ENCODE peak calls at places on chromosome 20, in eight cellular contexts. G is neuronal stem cell; O is left lung; T is cardiac muscle cell; Z is IMR-90; C is CD8-positive, alpha-beta memory T cell; A is upper lobe of right lung; X is CD4-positive, CD25-positive, alpha-beta regulatory T cell. M is an unnamed sample.

GRCh38 chr20:24723953-24724352 is 225.1 kb upstream of the CST7 start:
- DNase-seq in O (no peak), G (no peak), Z (no peak), X (no peak), C (no peak), T (no peak), A (no peak), M (no peak)

GRCh38 chr20:57455386-57455785 is 64.2 kb downstream of the RBM38 start:
- DNase-seq in X (no peak), G (no peak), C (no peak), A (no peak), T (no peak), Z (no peak), O (no peak), M (no peak)

GRCh38 chr20:51930775-51931174 is 128.5 kb upstream of the SALL4 start:
- DNase-seq in G (no peak), C (no peak), A (no peak), Z (peak; percentile 68), O (no peak), X (no peak), T (peak; percentile 90), M (no peak)

GRCh38 chr20:43800186-43800585 is 73.4 kb upstream of the GTSF1L start:
- DNase-seq in T (no peak), X (no peak), A (no peak), O (no peak), G (no peak), Z (no peak), C (no peak), M (no peak)

GRCh38 chr20:18805881-18806280 is 7.7 kb upstream of the SCP2D1 start:
- DNase-seq in A (no peak), G (no peak), O (no peak), Z (peak; percentile 41), C (no peak), X (no peak), T (no peak), M (peak; percentile 34)

GRCh38 chr20:52150440-52151258 is 40.9 kb downstream of the ZFP64 start:
- DNase-seq in O (no peak), Z (peak; percentile 58), C (no peak), X (peak; percentile 21), G (peak; percentile 17), A (no peak), T (peak; percentile 68), M (peak; percentile 72)

GRCh38 chr20:54108394-54108643 is 37.9 kb upstream of the BCAS1 start:
- DNase-seq in A (no peak), X (no peak), Z (no peak), C (no peak), G (no peak), O (no peak), T (peak; percentile 33), M (no peak)

GRCh38 chr20:47610247-47610944 is 108.7 kb downstream of the NCOA3 start:
- DNase-seq in G (no peak), T (peak; percentile 85), X (peak; percentile 35), O (peak; percentile 46), C (peak; percentile 24), Z (peak; percentile 92), A (no peak), M (peak; percentile 25)

GRCh38 chr20:48246391-48246790 is 461.1 kb upstream of the SULF2 start:
- DNase-seq in O (no peak), X (no peak), T (no peak), Z (no peak), G (no peak), A (no peak), C (no peak), M (no peak)

GRCh38 chr20:56631990-56632327 is 2.9 kb downstream of the TFAP2C start:
- DNase-seq in T (no peak), Z (no peak), G (no peak), A (no peak), O (no peak), C (no peak), X (no peak), M (no peak)

GRCh38 chr20:21513181-21513663 is 642 bp downstream of the NKX2-2 start:
- DNase-seq in X (no peak), Z (no peak), T (no peak), O (no peak), C (no peak), A (no peak), G (no peak), M (no peak)

GRCh38 chr20:49682278-49682677 is 31.4 kb downstream of the B4GALT5 start:
- DNase-seq in C (no peak), X (no peak), O (no peak), Z (no peak), A (no peak), T (no peak), G (no peak), M (no peak)

GRCh38 chr20:49685161-49685601 is 28.5 kb downstream of the B4GALT5 start:
- DNase-seq in O (no peak), G (no peak), T (no peak), X (no peak), A (no peak), Z (no peak), C (no peak), M (no peak)

GRCh38 chr20:49684335-49684997 is 29.2 kb downstream of the B4GALT5 start:
- DNase-seq in T (no peak), O (no peak), C (no peak), A (peak; percentile 76), Z (no peak), G (no peak), X (no peak), M (no peak)

GRCh38 chr20:49680475-49680874 is 33.2 kb downstream of the B4GALT5 start:
- DNase-seq in C (no peak), Z (no peak), O (no peak), G (no peak), T (no peak), X (no peak), A (no peak), M (no peak)

GRCh38 chr20:49682798-49683197 is 30.9 kb downstream of the B4GALT5 start:
- DNase-seq in Z (no peak), A (no peak), X (no peak), T (no peak), G (no peak), O (no peak), C (no peak), M (no peak)
- H3K27ac ChIP-seq in Z (no peak overlapping the region), A (no peak overlapping the region), X (no peak overlapping the region), T (no peak overlapping the region), G (no peak overlapping the region), O (no peak overlapping the region), C (no peak overlapping the region), M (no peak overlapping the region)

DNA sequence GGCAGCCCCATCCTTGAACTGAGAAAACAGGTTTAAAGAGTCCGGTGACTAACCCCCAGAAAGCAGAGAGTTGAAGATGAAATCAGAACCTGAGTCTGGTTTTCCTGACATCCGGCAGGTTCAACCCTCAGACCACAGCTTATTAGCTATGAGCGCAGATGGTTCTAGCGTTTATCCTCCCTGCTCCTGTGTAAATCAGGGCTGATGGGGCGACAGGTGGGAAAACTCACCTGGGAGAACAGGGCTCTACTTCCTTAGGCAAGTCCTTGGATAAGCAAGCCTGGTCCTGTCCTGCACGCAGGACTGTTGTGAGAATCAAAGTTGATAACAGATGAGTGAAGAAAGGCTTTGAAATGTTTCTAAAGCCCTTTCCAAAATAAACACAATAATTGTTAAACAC is 31.4 kb downstream of the GHRH start:
- DNase-seq in X (no peak), C (no peak), G (no peak), O (no peak), A (no peak), Z (no peak), T (no peak), M (no peak)
- H3K36me3 ChIP-seq in X (peaks cover 98% of the 10 kb centered on the region), C (peaks cover 84% of the 10 kb centered on the region), G (peaks cover 100% of the 10 kb centered on the region), O (peaks cover 6% of the 10 kb centered on the region), A (peaks cover 100% of the 10 kb centered on the region), Z (peaks cover 74% of the 10 kb centered on the region), T (peaks cover 75% of the 10 kb centered on the region), M (peaks cover 88% of the 10 kb centered on the region)

DNA sequence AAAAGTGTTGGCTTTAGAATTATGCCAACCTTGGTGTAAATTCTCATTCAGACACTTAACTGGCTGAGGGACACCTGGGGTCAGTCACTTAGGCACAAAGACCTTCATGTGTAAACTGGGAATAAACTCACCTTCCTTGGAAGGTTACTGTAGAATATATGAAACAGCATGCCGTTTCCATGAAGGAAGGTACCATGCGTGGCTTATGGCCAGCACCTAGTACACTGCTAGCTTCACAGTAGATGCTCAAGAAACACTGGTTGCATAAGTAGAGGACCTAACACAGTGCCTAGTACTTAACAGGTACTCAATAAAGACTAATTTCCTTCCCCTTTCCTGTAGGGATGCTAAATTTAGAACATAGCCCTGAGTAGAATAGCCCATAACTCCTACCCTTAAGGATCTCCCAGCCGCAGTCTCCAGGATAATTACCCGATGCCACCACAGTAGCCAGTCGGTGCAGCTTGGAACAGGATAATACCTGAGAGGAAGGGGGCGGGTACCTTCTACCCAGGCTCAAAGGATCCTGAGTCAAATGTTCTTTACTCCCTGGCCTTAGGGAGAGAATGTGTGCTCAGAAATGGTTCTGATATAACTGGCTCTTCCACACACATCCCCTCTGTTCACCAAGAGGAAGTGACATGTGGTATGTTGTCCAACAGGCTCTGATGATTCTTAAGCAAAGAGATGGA is 3.6 kb downstream of the BCL2L1 start:
- DNase-seq in G (no peak), A (no peak), C (no peak), T (no peak), O (peak; percentile 44), Z (no peak), X (no peak), M (no peak)
- H3K4me3 ChIP-seq in G (no peak overlapping the region), A (peak overlapping the region; percentile 84), C (peak overlapping the region; percentile 99), T (no peak overlapping the region), O (peak overlapping the region; percentile 12), Z (no peak overlapping the region), X (peak overlapping the region; percentile 96), M (no peak overlapping the region)

GRCh38 chr20:34525709-34526416 is 9.6 kb downstream of the DYNLRB1 start:
- DNase-seq in O (peak; percentile 81), A (peak; percentile 80), X (no peak), Z (peak; percentile 100), T (peak; percentile 96), G (no peak), C (no peak), M (peak; percentile 99)

GRCh38 chr20:34526466-34526865 is 10.2 kb downstream of the DYNLRB1 start:
- DNase-seq in X (no peak), T (no peak), O (no peak), Z (peak; percentile 33), G (no peak), A (no peak), C (no peak), M (no peak)

GRCh38 chr20:34522969-34523871 is 7.0 kb downstream of the DYNLRB1 start:
- DNase-seq in O (no peak), A (no peak), X (peak; percentile 46), G (no peak), C (peak; percentile 37), T (peak; percentile 55), Z (peak; percentile 81), M (peak; percentile 99)

GRCh38 chr20:34525342-34525708 is 9.1 kb downstream of the DYNLRB1 start:
- DNase-seq in C (no peak), A (no peak), O (no peak), X (no peak), Z (no peak), G (no peak), T (no peak), M (no peak)

GRCh38 chr20:34524426-34524825 is 8.2 kb downstream of the DYNLRB1 start:
- DNase-seq in T (no peak), A (no peak), X (no peak), G (no peak), Z (no peak), C (no peak), O (no peak), M (no peak)
- H3K27ac ChIP-seq in T (no peak overlapping the region), A (no peak overlapping the region), X (no peak overlapping the region), G (no peak overlapping the region), Z (peak overlapping the region; percentile 86), C (no peak overlapping the region), O (no peak overlapping the region), M (peak overlapping the region; percentile 77)